ENCODE peak calls at places on chromosomes 6 and 20, in seven cellular contexts. X, Y, Z, O, T, F and I are unnamed samples. For H3K9me3, the result is how much of the 10 kb centered on the place peaks cover.

GRCh38 chr6:72554761-72555221 is 67.1 kb upstream of the KCNQ5 start:
- DNase-seq in Y (no peak), X (no peak), Z (no peak), T (no peak), F (no peak), O (no peak), I (no peak)

GRCh38 chr6:23269436-23269835 is 700.1 kb downstream of the HDGFL1 start:
- DNase-seq in O (no peak), F (no peak), X (no peak), Z (no peak), Y (no peak), T (no peak), I (peak)

GRCh38 chr6:35288834-35289233 is 8.8 kb upstream of the DEF6 start:
- DNase-seq in O (no peak), Y (no peak), X (no peak), T (no peak), F (no peak), Z (no peak), I (no peak)

GRCh38 chr20:17617868-17618672 is 48.2 kb downstream of the DSTN start:
- DNase-seq in Y (no peak), F (peak), X (no peak), T (no peak), Z (peak), O (peak), I (peak)

GRCh38 chr20:45268531-45268930 is 14.2 kb upstream of the SLPI start:
- DNase-seq in T (no peak), Y (no peak), O (no peak), Z (no peak), X (no peak), F (no peak), I (no peak)

GRCh38 chr6:154164397-154164796 is 125.4 kb downstream of the OPRM1 start:
- DNase-seq in X (no peak), Y (no peak), F (no peak), O (peak), T (no peak), Z (no peak), I (peak)

GRCh38 chr6:142373268-142374089 is 71.7 kb downstream of the ADGRG6 start:
- DNase-seq in Y (no peak), Z (no peak), X (no peak), O (no peak), T (peak), F (no peak), I (no peak)

GRCh38 chr20:49395183-49395582 is 87.3 kb downstream of the KCNB1 start:
- DNase-seq in F (no peak), Y (no peak), X (no peak), Z (no peak), O (peak), T (no peak), I (peak)

GRCh38 chr6:66808771-66809170 is 1101.7 kb upstream of the EYS start:
- DNase-seq in Y (no peak), T (no peak), O (no peak), Z (no peak), F (no peak), X (no peak), I (no peak)

GRCh38 chr6:127933852-127934840 is 33.3 kb upstream of the THEMIS start:
- DNase-seq in F (no peak), Z (no peak), O (no peak), T (no peak), X (no peak), Y (no peak), I (no peak)

DNA sequence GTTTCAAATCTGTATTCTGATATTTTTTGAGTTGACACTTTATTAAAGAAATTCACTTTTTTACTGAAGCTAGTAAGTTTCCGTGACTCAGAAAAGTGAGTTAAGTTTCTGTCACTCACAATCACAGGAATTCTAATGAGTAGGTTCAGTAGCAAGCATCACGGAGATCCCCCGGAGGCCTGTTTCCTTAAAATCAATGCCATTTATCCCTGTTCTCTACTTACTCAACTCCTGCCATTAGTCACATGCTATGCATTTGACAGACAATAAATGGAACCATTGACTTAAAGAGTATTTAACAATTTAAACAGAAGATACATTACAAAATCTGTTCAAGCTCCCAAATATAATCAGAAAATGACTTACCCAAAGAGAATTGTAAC is 9.0 kb downstream of the SLC18B1 start:
- DNase-seq in X (no peak), Z (no peak), O (no peak), Y (no peak), T (no peak), F (no peak), I (no peak)
- TF ChIP-seq POLR2AphosphoS5 in X (no peak), Z (no peak), O (no peak), Y (no peak), T (no peak), F (no peak), I (no peak)

DNA sequence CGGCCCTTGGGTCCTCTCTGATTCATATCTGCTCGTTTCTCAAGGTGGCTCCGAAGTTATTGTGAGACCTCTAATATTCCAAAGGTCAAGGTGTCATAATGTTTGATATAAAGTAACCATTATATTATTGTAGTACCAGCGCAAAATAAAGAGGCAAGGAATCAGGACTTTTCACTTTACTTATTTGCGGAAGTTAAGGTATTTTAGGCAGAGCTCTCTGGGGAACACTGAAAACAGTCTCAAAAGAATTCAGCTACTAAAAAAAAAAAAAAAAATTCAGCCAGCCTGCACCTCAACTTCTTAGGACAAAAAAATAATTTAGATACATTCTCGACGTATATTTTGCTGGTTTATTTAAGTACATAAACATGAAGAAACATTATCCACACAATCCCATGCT is 2.4 kb downstream of the OSER1 start:
- DNase-seq in Z (no peak), T (no peak), X (no peak), F (no peak), Y (no peak), O (no peak), I (no peak)
- H3K4me3 ChIP-seq in Z (no peak), T (peak), X (no peak), F (no peak), Y (peak), O (no peak), I (no peak)

GRCh38 chr20:29086938-29087337 is 2170.5 kb upstream of the DEFB115 start:
- DNase-seq in X (no peak), O (no peak), Z (peak), T (no peak), Y (no peak), F (no peak), I (no peak)
- H3K9me3 ChIP-seq in X (under half), O (under half), Z (under half), T (under half), Y (under half), F (under half), I (under half)

GRCh38 chr20:41005361-41005729 is 23.3 kb upstream of the TOP1 start:
- DNase-seq in Z (no peak), X (no peak), T (no peak), O (peak), Y (no peak), F (peak), I (peak)
- TF ChIP-seq POLR2AphosphoS5 in Z (peak), X (no peak), T (no peak), O (peak), Y (no peak), F (peak), I (peak)

GRCh38 chr20:37801921-37802320 is 101.0 kb upstream of the VSTM2L start:
- DNase-seq in Z (no peak), O (no peak), F (no peak), X (no peak), Y (no peak), T (no peak), I (no peak)

GRCh38 chr20:37807491-37807890 is 95.4 kb upstream of the VSTM2L start:
- DNase-seq in X (no peak), O (no peak), T (no peak), Y (no peak), F (no peak), Z (no peak), I (no peak)

GRCh38 chr20:37803476-37804307 is 99.2 kb upstream of the VSTM2L start:
- DNase-seq in T (no peak), Y (no peak), Z (no peak), F (no peak), O (no peak), X (no peak), I (no peak)

GRCh38 chr20:37807901-37808751 is 94.8 kb upstream of the VSTM2L start:
- DNase-seq in X (no peak), F (no peak), O (no peak), T (no peak), Z (no peak), Y (no peak), I (no peak)

DNA sequence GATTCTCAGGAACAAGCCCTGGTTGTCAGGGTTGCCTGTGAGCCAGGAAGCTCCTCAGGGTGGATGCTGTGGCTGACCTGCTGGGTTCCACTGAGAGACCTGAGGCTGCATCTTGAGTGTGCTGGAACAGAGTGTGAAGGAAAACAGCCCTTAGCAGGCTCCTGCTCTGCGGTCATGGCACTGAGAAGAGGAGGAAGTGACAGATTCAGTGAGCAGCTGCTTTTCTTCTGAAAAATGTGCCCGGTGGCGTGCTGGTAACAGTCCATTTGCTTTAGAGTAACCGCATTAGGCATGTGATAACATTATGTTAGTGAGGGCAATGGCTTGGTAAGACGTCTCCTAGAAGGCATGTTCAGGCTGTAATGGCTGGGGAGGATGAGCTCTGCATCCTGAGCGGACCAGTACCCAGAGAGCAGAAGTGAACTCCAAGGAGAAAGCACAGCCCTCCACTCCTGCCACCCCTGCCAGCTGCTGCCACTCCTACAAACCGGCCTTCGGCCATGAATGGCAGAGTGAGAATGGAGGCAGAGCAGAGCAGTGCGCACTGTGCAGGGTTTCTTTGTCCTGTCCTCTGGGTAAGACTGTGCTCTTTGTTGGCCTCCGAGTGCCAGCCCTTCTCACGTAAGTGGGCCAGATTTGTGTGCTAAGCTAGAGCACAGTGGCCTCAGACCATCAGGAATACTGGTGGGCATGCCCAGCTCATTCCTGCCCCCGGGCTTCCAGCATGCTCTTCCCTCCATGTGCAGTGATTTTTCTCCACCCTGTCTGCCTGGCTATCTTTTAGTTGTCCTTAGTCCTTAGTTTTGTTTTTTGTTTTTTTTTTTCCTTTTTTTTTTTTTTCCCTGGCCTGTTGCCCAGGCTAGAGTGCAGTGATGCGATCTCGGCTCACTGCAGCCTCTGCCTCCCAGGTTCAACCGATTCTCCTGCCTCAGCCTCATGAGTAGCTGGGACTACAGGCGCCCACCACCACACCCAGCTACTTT is 98.1 kb upstream of the VSTM2L start:
- DNase-seq in O (no peak), Z (peak), X (no peak), T (no peak), Y (no peak), F (no peak), I (no peak)
- H3K4me3 ChIP-seq in O (no peak), Z (no peak), X (no peak), T (no peak), Y (no peak), F (no peak), I (no peak)

GRCh38 chr6:366972-367794 is 24.4 kb upstream of the IRF4 start:
- DNase-seq in Z (no peak), T (no peak), Y (no peak), O (no peak), F (no peak), X (no peak), I (no peak)
- H3K9me3 ChIP-seq in Z (under half), T (under half), Y (under half), O (under half), F (under half), X (half or more), I (under half)

GRCh38 chr6:226516-227073 is 65.7 kb upstream of the DUSP22 start:
- DNase-seq in Y (no peak), Z (no peak), X (no peak), F (no peak), T (no peak), O (no peak), I (no peak)

GRCh38 chr6:225907-226306 is 66.4 kb upstream of the DUSP22 start:
- DNase-seq in X (no peak), O (no peak), Y (no peak), T (no peak), Z (no peak), F (no peak), I (no peak)

GRCh38 chr6:227812-228338 is 64.4 kb upstream of the DUSP22 start:
- DNase-seq in F (no peak), Y (no peak), T (no peak), O (no peak), X (no peak), Z (no peak), I (no peak)

GRCh38 chr6:228881-229651 is 63.2 kb upstream of the DUSP22 start:
- DNase-seq in F (no peak), Z (no peak), Y (no peak), X (no peak), T (no peak), O (no peak), I (no peak)

GRCh38 chr6:227074-227782 is 65.1 kb upstream of the DUSP22 start:
- DNase-seq in Z (no peak), X (no peak), F (no peak), O (no peak), T (no peak), Y (no peak), I (no peak)
- TF ChIP-seq POLR2AphosphoS5 in Z (peak), X (no peak), F (no peak), O (no peak), T (no peak), Y (no peak), I (no peak)

GRCh38 chr20:3613821-3614440 is 49.3 kb downstream of the GFRA4 start:
- DNase-seq in X (no peak), O (no peak), F (no peak), Y (no peak), Z (no peak), T (no peak), I (peak)
- H3K4me3 ChIP-seq in X (no peak), O (no peak), F (no peak), Y (no peak), Z (no peak), T (no peak), I (peak)

GRCh38 chr20:5636841-5637240 is 113.4 kb upstream of the SHLD1 start:
- DNase-seq in X (no peak), Y (no peak), Z (no peak), T (no peak), F (no peak), O (no peak), I (no peak)
- H3K9me3 ChIP-seq in X (under half), Y (under half), Z (under half), T (under half), F (under half), O (under half), I (under half)

GRCh38 chr6:30686908-30687658 is 638 bp upstream of the PPP1R18 start:
- DNase-seq in T (peak), F (peak), X (no peak), O (peak), Z (peak), Y (peak), I (peak)
- TF ChIP-seq POLR2AphosphoS5 in T (no peak), F (peak), X (peak), O (peak), Z (peak), Y (peak), I (peak)